ENCODE peak calls at places on chromosome 3, in four cellular contexts. One of them, this sample, is unnamed.

GRCh38 chr3:77525283-77525682 is 485.4 kb downstream of the ROBO2 start:
- DNase-seq in sigmoid colon: no peak
- DNase-seq in OCI-LY7: no peak
- DNase-seq in CD4-positive, alpha-beta memory T cell: no peak
- DNase-seq in this sample: no peak

GRCh38 chr3:54138937-54139547 is 16.7 kb downstream of the CACNA2D3 start:
- DNase-seq in sigmoid colon: no peak
- DNase-seq in OCI-LY7: no peak
- DNase-seq in CD4-positive, alpha-beta memory T cell: no peak
- DNase-seq in this sample: no peak

GRCh38 chr3:51974963-51975856 is at the start of gene ABHD14A:
- DNase-seq in sigmoid colon: peak; percentile 91
- DNase-seq in OCI-LY7: peak; percentile 72
- DNase-seq in CD4-positive, alpha-beta memory T cell: peak; percentile 80
- DNase-seq in this sample: no peak

GRCh38 chr3:58603606-58604005 is 26.4 kb upstream of the FAM107A start:
- DNase-seq in sigmoid colon: no peak
- DNase-seq in OCI-LY7: no peak
- DNase-seq in CD4-positive, alpha-beta memory T cell: no peak
- DNase-seq in this sample: no peak

GRCh38 chr3:108223928-108224327 is 1.7 kb upstream of the IFT57 start:
- DNase-seq in sigmoid colon: no peak
- DNase-seq in OCI-LY7: peak; percentile 44
- DNase-seq in CD4-positive, alpha-beta memory T cell: peak; percentile 34
- DNase-seq in this sample: no peak

GRCh38 chr3:39718674-39719595 is 90.5 kb upstream of the MYRIP start:
- DNase-seq in sigmoid colon: no peak
- DNase-seq in OCI-LY7: no peak
- DNase-seq in CD4-positive, alpha-beta memory T cell: no peak
- DNase-seq in this sample: no peak

GRCh38 chr3:162007722-162008121 is 511.1 kb downstream of the OTOL1 start:
- DNase-seq in sigmoid colon: no peak
- DNase-seq in OCI-LY7: no peak
- DNase-seq in CD4-positive, alpha-beta memory T cell: no peak
- DNase-seq in this sample: no peak

GRCh38 chr3:191809326-191809949 is 348.5 kb downstream of the PYDC2 start:
- DNase-seq in sigmoid colon: no peak
- DNase-seq in OCI-LY7: no peak
- DNase-seq in CD4-positive, alpha-beta memory T cell: no peak
- DNase-seq in this sample: no peak

GRCh38 chr3:53286727-53287412 is 31.0 kb upstream of the TKT start:
- DNase-seq in sigmoid colon: no peak
- DNase-seq in OCI-LY7: no peak
- DNase-seq in CD4-positive, alpha-beta memory T cell: no peak
- DNase-seq in this sample: no peak

GRCh38 chr3:101195951-101196713 is 124.2 kb downstream of the IMPG2 start:
- DNase-seq in sigmoid colon: no peak
- DNase-seq in OCI-LY7: peak; percentile 19
- DNase-seq in CD4-positive, alpha-beta memory T cell: no peak
- DNase-seq in this sample: no peak

GRCh38 chr3:186640929-186641328 is 730 bp downstream of the FETUB start:
- DNase-seq in sigmoid colon: no peak
- DNase-seq in OCI-LY7: no peak
- DNase-seq in CD4-positive, alpha-beta memory T cell: no peak
- DNase-seq in this sample: no peak

GRCh38 chr3:184231671-184232070 is 2.3 kb downstream of the VWA5B2 start:
- DNase-seq in sigmoid colon: no peak
- DNase-seq in OCI-LY7: no peak
- DNase-seq in CD4-positive, alpha-beta memory T cell: no peak
- DNase-seq in this sample: no peak

GRCh38 chr3:128844502-128844901 is 34.9 kb upstream of the ACAD9 start:
- DNase-seq in sigmoid colon: no peak
- DNase-seq in OCI-LY7: no peak
- DNase-seq in CD4-positive, alpha-beta memory T cell: no peak
- DNase-seq in this sample: no peak

GRCh38 chr3:183487046-183487445 is 58.6 kb upstream of the MCF2L2 start:
- DNase-seq in sigmoid colon: no peak
- DNase-seq in OCI-LY7: no peak
- DNase-seq in CD4-positive, alpha-beta memory T cell: no peak
- DNase-seq in this sample: no peak

GRCh38 chr3:88528494-88528893 is 378.7 kb downstream of the C3orf38 start:
- DNase-seq in sigmoid colon: no peak
- DNase-seq in OCI-LY7: no peak
- DNase-seq in CD4-positive, alpha-beta memory T cell: no peak
- DNase-seq in this sample: no peak

GRCh38 chr3:151100076-151100475 is 14.6 kb downstream of the MED12L start:
- DNase-seq in sigmoid colon: no peak
- DNase-seq in OCI-LY7: no peak
- DNase-seq in CD4-positive, alpha-beta memory T cell: no peak
- DNase-seq in this sample: no peak
- H3K27ac ChIP-seq in sigmoid colon: no peak overlapping the region
- H3K27ac ChIP-seq in OCI-LY7: no peak overlapping the region
- H3K27ac ChIP-seq in CD4-positive, alpha-beta memory T cell: no peak overlapping the region
- H3K27ac ChIP-seq in this sample: no peak overlapping the region

GRCh38 chr3:149579838-149580542 is 77.8 kb downstream of the WWTR1 start:
- DNase-seq in sigmoid colon: no peak
- DNase-seq in OCI-LY7: no peak
- DNase-seq in CD4-positive, alpha-beta memory T cell: no peak
- DNase-seq in this sample: no peak
- H3K27ac ChIP-seq in sigmoid colon: peak overlapping the region; percentile 52
- H3K27ac ChIP-seq in OCI-LY7: no peak overlapping the region
- H3K27ac ChIP-seq in CD4-positive, alpha-beta memory T cell: no peak overlapping the region
- H3K27ac ChIP-seq in this sample: peak overlapping the region; percentile 63

DNA sequence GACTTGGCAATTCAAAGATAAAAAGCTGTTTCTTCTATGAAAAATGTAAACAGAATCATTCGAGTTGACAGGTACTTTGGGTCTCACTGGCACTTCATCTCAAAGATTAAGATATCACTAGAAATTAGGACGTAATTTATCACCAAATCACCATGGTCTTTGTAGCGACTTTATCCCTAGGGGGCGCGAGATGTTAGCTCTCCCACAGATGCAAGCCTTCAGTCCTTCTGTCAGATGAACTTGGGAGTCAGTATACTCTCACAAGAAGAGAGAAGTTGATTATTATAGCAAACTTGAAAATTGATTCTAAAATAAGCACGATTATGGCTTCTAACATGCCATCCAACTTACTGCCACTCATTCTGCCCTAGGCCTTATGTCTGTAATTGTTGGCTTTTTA is 150.3 kb downstream of the ALCAM start:
- DNase-seq in sigmoid colon: no peak
- DNase-seq in OCI-LY7: no peak
- DNase-seq in CD4-positive, alpha-beta memory T cell: no peak
- DNase-seq in this sample: no peak
- H3K27ac ChIP-seq in sigmoid colon: no peak overlapping the region
- H3K27ac ChIP-seq in OCI-LY7: no peak overlapping the region
- H3K27ac ChIP-seq in CD4-positive, alpha-beta memory T cell: no peak overlapping the region
- H3K27ac ChIP-seq in this sample: no peak overlapping the region

GRCh38 chr3:11060500-11061251 is 68.1 kb downstream of the SLC6A1 start:
- DNase-seq in sigmoid colon: peak; percentile 84
- DNase-seq in OCI-LY7: peak; percentile 2
- DNase-seq in CD4-positive, alpha-beta memory T cell: no peak
- DNase-seq in this sample: no peak
- H3K27ac ChIP-seq in sigmoid colon: no peak overlapping the region
- H3K27ac ChIP-seq in OCI-LY7: no peak overlapping the region
- H3K27ac ChIP-seq in CD4-positive, alpha-beta memory T cell: no peak overlapping the region
- H3K27ac ChIP-seq in this sample: no peak overlapping the region

DNA sequence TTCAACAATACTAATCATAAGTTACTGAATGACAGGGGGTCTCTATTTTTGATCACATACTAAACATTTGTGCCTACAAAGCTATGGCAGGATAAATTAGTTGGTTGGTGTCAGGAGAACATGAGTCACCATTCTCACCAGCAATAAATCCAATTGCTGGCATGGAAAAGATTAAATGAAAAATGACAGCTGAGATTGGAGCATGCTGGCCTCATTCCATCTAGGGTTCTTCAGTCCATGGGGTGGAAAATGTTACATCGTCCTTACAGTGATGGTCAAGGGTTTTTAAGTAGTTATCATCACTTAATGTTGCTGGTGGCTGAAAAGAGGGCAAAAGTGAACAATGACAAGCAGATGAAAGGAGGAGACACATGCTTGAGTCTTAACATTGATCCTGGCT is 180.1 kb upstream of the BCL6 start:
- DNase-seq in sigmoid colon: no peak
- DNase-seq in OCI-LY7: no peak
- DNase-seq in CD4-positive, alpha-beta memory T cell: no peak
- DNase-seq in this sample: no peak
- H3K27ac ChIP-seq in sigmoid colon: no peak overlapping the region
- H3K27ac ChIP-seq in OCI-LY7: peak overlapping the region; percentile 81
- H3K27ac ChIP-seq in CD4-positive, alpha-beta memory T cell: no peak overlapping the region
- H3K27ac ChIP-seq in this sample: no peak overlapping the region